ENCODE peak calls at places on chromosomes 16 and 17, in six cellular contexts. T is activated gamma-delta T cell treated with Interleukin-2 at 50 U/mL for 16 hours; Q is GM19239; D is T-helper 2 cell; Z is mesenteric fat pad; U is activated naive CD4-positive, alpha-beta T cell treated with anti-CD3 and anti-CD28 coated beads for 36 hours. K is an unnamed sample.

GRCh38 chr16:17283022-17283421 is 187.7 kb downstream of the XYLT1 start:
- DNase-seq in T (no peak), Q (no peak), D (no peak), Z (no peak), U (no peak), K (no peak)

GRCh38 chr17:17039911-17040310 is 2.3 kb upstream of the MPRIP start:
- DNase-seq in T (no peak), Q (no peak), D (no peak), Z (no peak), U (no peak), K (no peak)

GRCh38 chr16:53898993-53899392 is 195.0 kb downstream of the FTO start:
- DNase-seq in T (no peak), Q (no peak), D (no peak), Z (no peak), U (no peak), K (no peak)

GRCh38 chr16:84598391-84598750 is 19.5 kb downstream of the COTL1 start:
- DNase-seq in T (no peak), Q (no peak), D (no peak), Z (no peak), U (peak; percentile 33), K (no peak)

GRCh38 chr17:51124641-51125503 is 4.2 kb upstream of the SPAG9 start:
- DNase-seq in T (no peak), Q (no peak), D (no peak), Z (no peak), U (no peak), K (no peak)

GRCh38 chr17:2853111-2853721 is 57.0 kb downstream of the RAP1GAP2 start:
- DNase-seq in T (peak; percentile 35), Q (no peak), D (peak; percentile 10), Z (no peak), U (peak; percentile 44), K (peak; percentile 43)

GRCh38 chr17:15479697-15480096 is 12.3 kb upstream of the CDRT4 start:
- DNase-seq in T (no peak), Q (no peak), D (no peak), Z (peak; percentile 8), U (no peak), K (no peak)

GRCh38 chr16:47143329-47143676 is 442 bp downstream of the NETO2 start:
- DNase-seq in T (peak; percentile 42), Q (peak; percentile 85), D (peak; percentile 52), Z (peak; percentile 90), U (peak; percentile 64), K (peak; percentile 67)

GRCh38 chr16:56191807-56192643 is 736 bp downstream of the GNAO1 start:
- DNase-seq in T (no peak), Q (no peak), D (no peak), Z (no peak), U (no peak), K (no peak)

GRCh38 chr17:82930924-82931695 is 91.3 kb upstream of the ZNF750 start:
- DNase-seq in T (no peak), Q (no peak), D (no peak), Z (peak; percentile 76), U (no peak), K (no peak)

GRCh38 chr16:78310196-78310595 is 210.7 kb downstream of the WWOX start:
- DNase-seq in T (no peak), Q (no peak), D (no peak), Z (no peak), U (no peak), K (no peak)

GRCh38 chr16:11391576-11391975 is 46.3 kb downstream of the RMI2 start:
- DNase-seq in T (no peak), Q (no peak), D (no peak), Z (no peak), U (no peak), K (peak; percentile 96)

GRCh38 chr16:1781254-1781653 is 1.1 kb downstream of the SPSB3 start:
- DNase-seq in T (no peak), Q (no peak), D (no peak), Z (no peak), U (no peak), K (no peak)

GRCh38 chr17:81101614-81102306 is 63.5 kb upstream of the PVALEF start:
- DNase-seq in T (peak; percentile 89), Q (peak; percentile 100), D (peak; percentile 78), Z (peak; percentile 96), U (peak; percentile 89), K (peak; percentile 83)

GRCh38 chr16:69089091-69089912 is 16.2 kb upstream of the HAS3 start:
- DNase-seq in T (no peak), Q (no peak), D (no peak), Z (no peak), U (no peak), K (peak; percentile 81)

GRCh38 chr17:65472602-65473001 is 88.8 kb downstream of the AXIN2 start:
- DNase-seq in T (no peak), Q (no peak), D (no peak), Z (no peak), U (no peak), K (peak; percentile 84)

GRCh38 chr16:51248217-51248616 is 97.1 kb upstream of the SALL1 start:
- DNase-seq in T (no peak), Q (no peak), D (no peak), Z (no peak), U (no peak), K (no peak)

GRCh38 chr17:17227608-17228520 is 9.1 kb downstream of the FLCN start:
- DNase-seq in T (no peak), Q (no peak), D (no peak), Z (no peak), U (no peak), K (peak; percentile 39)

GRCh38 chr17:35373532-35373983 is at the start of gene SLFN11:
- DNase-seq in T (peak; percentile 69), Q (peak; percentile 52), D (peak; percentile 84), Z (peak; percentile 94), U (peak; percentile 93), K (peak; percentile 88)

GRCh38 chr16:77273815-77274214 is 74.6 kb downstream of the SYCE1L start:
- DNase-seq in T (no peak), Q (no peak), D (no peak), Z (no peak), U (no peak), K (peak; percentile 28)

GRCh38 chr17:34378664-34379101 is 15.7 kb upstream of the CCL1 start:
- DNase-seq in T (no peak), Q (peak; percentile 65), D (no peak), Z (no peak), U (peak; percentile 31), K (no peak)

K was measured in thyroid gland.